ENCODE peak calls at places on chromosomes 6 and 20, in eight cellular contexts. Z is gastrocnemius medialis; C is EL; G is ascending aorta; T is OCI-LY7; I is fibroblast of mammary gland; P is CD8-positive, alpha-beta T cell; R is skeletal muscle cell. D is an unnamed sample.

GRCh38 chr6:147712841-147713240 is 204.4 kb downstream of the SAMD5 start:
- DNase-seq in G (no peak), C (peak), T (no peak), R (no peak), P (no peak), I (no peak), Z (no peak), D (no peak)

GRCh38 chr20:5181492-5181891 is 54.7 kb downstream of the CDS2 start:
- DNase-seq in P (no peak), I (no peak), G (no peak), C (no peak), R (no peak), T (no peak), Z (no peak), D (no peak)

GRCh38 chr6:153131037-153131981 is at the start of gene RGS17:
- DNase-seq in C (peak), G (peak), P (no peak), R (peak), Z (no peak), T (no peak), I (peak), D (no peak)

GRCh38 chr6:11258260-11259237 is 26.1 kb upstream of the NEDD9 start:
- DNase-seq in P (no peak), R (no peak), C (no peak), Z (no peak), G (no peak), I (no peak), T (no peak), D (no peak)

GRCh38 chr20:46746972-46747371 is 37.5 kb downstream of the SLC2A10 start:
- DNase-seq in C (peak), P (no peak), T (no peak), Z (no peak), G (no peak), I (peak), R (no peak), D (no peak)

GRCh38 chr6:150314230-150315188 is 54.3 kb upstream of the IYD start:
- DNase-seq in I (no peak), Z (no peak), P (no peak), T (no peak), R (no peak), G (no peak), C (no peak), D (no peak)

GRCh38 chr6:11356404-11357155 is 124.1 kb upstream of the NEDD9 start:
- DNase-seq in I (no peak), Z (no peak), P (no peak), C (no peak), T (no peak), R (no peak), G (no peak), D (no peak)

GRCh38 chr6:109762166-109762565 is 71.1 kb downstream of the FIG4 start:
- DNase-seq in I (no peak), C (no peak), Z (no peak), T (no peak), P (no peak), R (no peak), G (no peak), D (no peak)

GRCh38 chr20:46255440-46256104 is 52.7 kb downstream of the CDH22 start:
- DNase-seq in I (peak), G (no peak), P (no peak), T (no peak), C (peak), R (no peak), Z (peak), D (peak)

GRCh38 chr6:3408665-3409064 is 48.2 kb downstream of the SLC22A23 start:
- DNase-seq in T (no peak), C (no peak), I (no peak), R (no peak), Z (no peak), P (no peak), G (no peak), D (no peak)

GRCh38 chr6:145814035-145814500 is 527 bp downstream of the FBXO30 start:
- DNase-seq in G (peak), Z (peak), P (no peak), T (peak), C (peak), I (peak), R (no peak), D (peak)

GRCh38 chr20:1324598-1325172 is 4.3 kb downstream of the SDCBP2 start:
- DNase-seq in Z (no peak), I (peak), G (peak), C (peak), T (no peak), P (no peak), R (peak), D (peak)

GRCh38 chr6:159931112-159931511 is 37.8 kb upstream of the IGF2R start:
- DNase-seq in P (no peak), C (no peak), G (no peak), I (no peak), Z (no peak), R (no peak), T (no peak), D (no peak)

GRCh38 chr6:40540790-40541189 is 46.4 kb downstream of the LRFN2 start:
- DNase-seq in I (no peak), Z (no peak), G (no peak), P (no peak), C (no peak), T (no peak), R (no peak), D (no peak)

GRCh38 chr6:106527111-106527510 is 102.2 kb downstream of the RTN4IP1 start:
- DNase-seq in R (no peak), C (no peak), P (no peak), T (no peak), I (peak), Z (no peak), G (no peak), D (no peak)

GRCh38 chr6:35359744-35360348 is 17.5 kb downstream of the PPARD start:
- DNase-seq in T (no peak), G (no peak), R (peak), Z (no peak), C (peak), I (peak), P (no peak), D (no peak)

GRCh38 chr6:138844203-138844602 is 48.3 kb downstream of the ECT2L start:
- DNase-seq in T (no peak), G (no peak), R (peak), C (no peak), P (no peak), Z (peak), I (peak), D (no peak)

GRCh38 chr6:72974276-72974675 is 251.0 kb downstream of the KHDC1L start:
- DNase-seq in T (no peak), Z (no peak), C (no peak), I (no peak), R (no peak), G (no peak), P (no peak), D (no peak)

GRCh38 chr6:46184114-46184513 is 13.3 kb upstream of the ENPP5 start:
- DNase-seq in G (no peak), P (no peak), R (peak), Z (no peak), I (peak), C (peak), T (no peak), D (no peak)

GRCh38 chr20:32359633-32360332 is 1.7 kb downstream of the ASXL1 start:
- DNase-seq in Z (no peak), P (no peak), G (no peak), R (no peak), I (no peak), T (peak), C (no peak), D (no peak)

GRCh38 chr6:155646443-155646842 is 190.8 kb upstream of the NOX3 start:
- DNase-seq in I (no peak), C (no peak), Z (no peak), P (no peak), T (no peak), R (no peak), G (no peak), D (no peak)

GRCh38 chr6:26240981-26241770 is 123.8 kb upstream of the BTN3A2 start:
- DNase-seq in I (peak), G (no peak), P (peak), T (no peak), R (no peak), C (peak), Z (no peak), D (peak)

GRCh38 chr20:881051-881820 is 34.9 kb downstream of the ANGPT4 start:
- DNase-seq in I (peak), P (no peak), Z (no peak), C (peak), R (no peak), G (no peak), T (no peak), D (no peak)

GRCh38 chr20:50302463-50303041 is 111.9 kb downstream of the CEBPB start:
- DNase-seq in R (no peak), C (peak), P (no peak), Z (no peak), T (no peak), I (peak), G (no peak), D (no peak)

GRCh38 chr6:43933111-43933885 is 163.3 kb downstream of the VEGFA start:
- DNase-seq in G (no peak), I (no peak), Z (no peak), T (no peak), C (no peak), P (no peak), R (no peak), D (no peak)

GRCh38 chr20:58557713-58558335 is 42.6 kb upstream of the APCDD1L start:
- DNase-seq in I (no peak), G (no peak), T (no peak), C (peak), R (no peak), Z (no peak), P (no peak), D (no peak)

GRCh38 chr6:79127660-79128059 is 49.6 kb upstream of the PHIP start:
- DNase-seq in P (no peak), Z (no peak), G (no peak), C (no peak), R (no peak), I (no peak), T (no peak), D (no peak)